ENCODE peak calls at places on chromosomes 6 and 20, in six cellular contexts. U, T, J, E, I and O are unnamed samples. For H3K4me1, the result is how much of the 10 kb centered on the place peaks cover.

GRCh38 chr6:169589699-169590257 is 112.1 kb downstream of the WDR27 start:
- DNase-seq in U (no peak), T (no peak), J (no peak), E (no peak), I (no peak), O (no peak)

GRCh38 chr6:125357515-125358256 is 55.9 kb upstream of the HDDC2 start:
- DNase-seq in U (no peak), T (no peak), J (peak), E (no peak), I (no peak), O (no peak)

GRCh38 chr6:116120430-116120829 is 5.5 kb downstream of the COL10A1 start:
- DNase-seq in U (no peak), T (no peak), J (no peak), E (no peak), I (no peak), O (no peak)

GRCh38 chr6:21785162-21785561 is 191.6 kb downstream of the SOX4 start:
- DNase-seq in U (no peak), T (no peak), J (no peak), E (no peak), I (no peak), O (no peak)

GRCh38 chr20:13819885-13820645 is 35.2 kb downstream of the NDUFAF5 start:
- DNase-seq in U (peak), T (peak), J (peak), E (peak), I (no peak), O (peak)

GRCh38 chr20:17227669-17228623 is 1.1 kb downstream of the PCSK2 start:
- DNase-seq in U (no peak), T (no peak), J (no peak), E (peak), I (no peak), O (peak)

GRCh38 chr6:84967389-84967788 is 203.0 kb upstream of the TBX18 start:
- DNase-seq in U (no peak), T (peak), J (no peak), E (peak), I (no peak), O (peak)

GRCh38 chr20:33672426-33673114 is 1.7 kb downstream of the NECAB3 start:
- DNase-seq in U (no peak), T (no peak), J (no peak), E (no peak), I (no peak), O (no peak)

GRCh38 chr6:36700812-36701211 is 3.2 kb downstream of the RAB44 start:
- DNase-seq in U (no peak), T (no peak), J (no peak), E (no peak), I (peak), O (no peak)

GRCh38 chr6:228881-229651 is 63.2 kb upstream of the DUSP22 start:
- DNase-seq in U (no peak), T (no peak), J (no peak), E (no peak), I (no peak), O (no peak)

GRCh38 chr6:140849441-140849840 is 1283.3 kb upstream of the GJE1 start:
- DNase-seq in U (no peak), T (no peak), J (no peak), E (no peak), I (no peak), O (peak)

GRCh38 chr20:50569864-50570836 is 60.0 kb downstream of the PTPN1 start:
- DNase-seq in U (no peak), T (peak), J (no peak), E (peak), I (no peak), O (peak)

GRCh38 chr20:32010096-32010495 is at the start of gene CCM2L:
- DNase-seq in U (no peak), T (no peak), J (peak), E (no peak), I (no peak), O (no peak)
- H3K27ac ChIP-seq in U (peak), T (no peak), J (peak), E (no peak), I (no peak), O (no peak)

GRCh38 chr6:167839755-167840154 is 13.0 kb downstream of the AFDN start:
- DNase-seq in U (no peak), T (no peak), J (no peak), E (peak), I (no peak), O (no peak)

GRCh38 chr6:167840526-167841179 is 13.9 kb downstream of the AFDN start:
- DNase-seq in U (no peak), T (no peak), J (no peak), E (peak), I (no peak), O (no peak)

GRCh38 chr6:167839343-167839742 is 12.6 kb downstream of the AFDN start:
- DNase-seq in U (no peak), T (no peak), J (no peak), E (no peak), I (no peak), O (no peak)

GRCh38 chr6:167841981-167842380 is 15.3 kb downstream of the AFDN start:
- DNase-seq in U (no peak), T (no peak), J (no peak), E (no peak), I (no peak), O (no peak)

DNA sequence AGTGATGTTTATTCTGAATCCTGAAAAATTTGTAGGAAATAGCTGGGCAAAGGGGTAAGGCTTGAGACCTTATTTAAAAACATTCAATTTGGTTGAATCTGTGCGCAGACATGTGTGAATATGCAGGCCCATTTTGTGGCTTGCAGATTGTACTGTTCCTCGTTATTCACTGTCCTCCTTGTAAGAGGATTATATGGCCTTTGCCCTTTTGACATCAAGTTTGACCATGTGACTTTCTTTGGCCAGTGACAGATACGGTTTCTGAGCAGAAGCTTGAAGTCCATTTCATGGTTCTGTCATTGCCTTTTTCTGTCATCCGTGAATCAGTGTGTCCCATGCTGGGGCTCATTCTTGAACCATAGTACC is 13.4 kb downstream of the AFDN start:
- DNase-seq in U (no peak), T (no peak), J (no peak), E (no peak), I (no peak), O (no peak)
- H3K4me1 ChIP-seq in U (half or more), T (under half), J (under half), E (half or more), I (under half), O (under half)

GRCh38 chr6:131946992-131947955 is 3.9 kb downstream of the CCN2 start:
- DNase-seq in U (no peak), T (no peak), J (no peak), E (no peak), I (no peak), O (peak)

GRCh38 chr6:131949615-131949908 is 1.6 kb downstream of the CCN2 start:
- DNase-seq in U (no peak), T (no peak), J (peak), E (no peak), I (no peak), O (peak)

GRCh38 chr6:131949909-131950766 is 1.0 kb downstream of the CCN2 start:
- DNase-seq in U (peak), T (no peak), J (peak), E (peak), I (peak), O (peak)

GRCh38 chr6:131948221-131948661 is 2.9 kb downstream of the CCN2 start:
- DNase-seq in U (no peak), T (no peak), J (no peak), E (no peak), I (no peak), O (no peak)

GRCh38 chr6:131948692-131949614 is 2.2 kb downstream of the CCN2 start:
- DNase-seq in U (no peak), T (no peak), J (peak), E (no peak), I (peak), O (peak)
- H3K4me3 ChIP-seq in U (peak), T (no peak), J (peak), E (peak), I (peak), O (no peak)

GRCh38 chr6:3361312-3362037 is 95.4 kb downstream of the SLC22A23 start:
- DNase-seq in U (no peak), T (no peak), J (no peak), E (no peak), I (no peak), O (no peak)

GRCh38 chr6:3364391-3364790 is 92.5 kb downstream of the SLC22A23 start:
- DNase-seq in U (peak), T (no peak), J (no peak), E (no peak), I (no peak), O (no peak)

GRCh38 chr6:3359973-3360726 is 96.7 kb downstream of the SLC22A23 start:
- DNase-seq in U (no peak), T (no peak), J (no peak), E (no peak), I (no peak), O (no peak)

GRCh38 chr6:3360727-3361045 is 96.2 kb downstream of the SLC22A23 start:
- DNase-seq in U (no peak), T (no peak), J (no peak), E (no peak), I (no peak), O (no peak)

DNA sequence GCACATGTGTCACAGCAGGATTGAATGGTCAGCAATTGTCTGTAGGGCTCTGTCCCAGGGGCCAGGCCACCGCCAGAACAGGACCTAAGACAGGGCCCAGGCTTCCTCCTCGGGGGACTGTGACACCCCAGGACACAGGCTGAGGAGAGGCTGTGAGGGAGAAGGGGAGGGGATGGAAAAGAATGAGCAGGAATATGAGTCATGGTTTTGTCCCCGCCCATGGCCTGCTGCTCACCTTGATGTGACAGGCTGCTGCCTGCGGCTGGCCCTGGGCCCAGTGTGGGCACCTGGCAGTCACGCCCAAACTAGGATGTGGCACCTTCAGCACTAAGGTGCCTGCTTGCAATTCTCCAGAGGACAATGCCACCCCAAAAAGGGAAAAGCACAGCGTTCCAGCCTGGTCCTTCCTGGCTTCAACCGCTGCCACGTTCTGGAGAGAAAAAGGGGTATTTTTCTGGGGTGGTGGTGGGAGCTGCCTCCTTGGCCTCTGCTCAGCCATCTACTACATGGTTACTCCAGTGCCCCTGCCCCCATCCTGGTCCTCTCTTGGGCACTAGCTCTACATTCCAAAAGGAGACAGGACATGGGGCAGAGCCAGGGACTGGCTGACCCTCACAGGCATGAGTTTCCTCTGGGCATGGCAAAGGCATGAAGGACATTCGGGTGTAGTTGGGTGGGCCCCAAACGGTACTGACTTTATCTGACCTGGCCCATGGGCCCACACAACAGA is 93.4 kb downstream of the SLC22A23 start:
- DNase-seq in U (peak), T (no peak), J (no peak), E (no peak), I (no peak), O (no peak)
- H3K27ac ChIP-seq in U (peak), T (no peak), J (no peak), E (no peak), I (no peak), O (no peak)

GRCh38 chr6:165638530-165638929 is 24.5 kb downstream of the PDE10A start:
- DNase-seq in U (no peak), T (no peak), J (no peak), E (no peak), I (no peak), O (no peak)
- H3K4me1 ChIP-seq in U (under half), T (under half), J (under half), E (under half), I (under half), O (under half)

GRCh38 chr6:32393660-32394420 is 13.1 kb downstream of the BTNL2 start:
- DNase-seq in U (no peak), T (no peak), J (peak), E (no peak), I (no peak), O (peak)
- H3K4me3 ChIP-seq in U (no peak), T (no peak), J (no peak), E (no peak), I (no peak), O (no peak)

GRCh38 chr6:34836008-34836407 is 44.1 kb downstream of the BLTP3A start:
- DNase-seq in U (no peak), T (no peak), J (no peak), E (no peak), I (no peak), O (no peak)
- H3K27ac ChIP-seq in U (no peak), T (no peak), J (no peak), E (no peak), I (no peak), O (no peak)

GRCh38 chr20:38828514-38829295 is 23.2 kb downstream of the PPP1R16B start:
- DNase-seq in U (no peak), T (no peak), J (no peak), E (no peak), I (no peak), O (no peak)

GRCh38 chr20:38825901-38826625 is 20.6 kb downstream of the PPP1R16B start:
- DNase-seq in U (no peak), T (no peak), J (no peak), E (peak), I (no peak), O (peak)

GRCh38 chr20:38827770-38828281 is 22.3 kb downstream of the PPP1R16B start:
- DNase-seq in U (no peak), T (no peak), J (no peak), E (no peak), I (no peak), O (no peak)

GRCh38 chr20:38829296-38829875 is 23.9 kb downstream of the PPP1R16B start:
- DNase-seq in U (no peak), T (no peak), J (no peak), E (no peak), I (no peak), O (no peak)

GRCh38 chr20:38825571-38825900 is 20.0 kb downstream of the PPP1R16B start:
- DNase-seq in U (no peak), T (no peak), J (no peak), E (no peak), I (no peak), O (no peak)
- H3K4me1 ChIP-seq in U (under half), T (under half), J (under half), E (under half), I (under half), O (under half)

DNA sequence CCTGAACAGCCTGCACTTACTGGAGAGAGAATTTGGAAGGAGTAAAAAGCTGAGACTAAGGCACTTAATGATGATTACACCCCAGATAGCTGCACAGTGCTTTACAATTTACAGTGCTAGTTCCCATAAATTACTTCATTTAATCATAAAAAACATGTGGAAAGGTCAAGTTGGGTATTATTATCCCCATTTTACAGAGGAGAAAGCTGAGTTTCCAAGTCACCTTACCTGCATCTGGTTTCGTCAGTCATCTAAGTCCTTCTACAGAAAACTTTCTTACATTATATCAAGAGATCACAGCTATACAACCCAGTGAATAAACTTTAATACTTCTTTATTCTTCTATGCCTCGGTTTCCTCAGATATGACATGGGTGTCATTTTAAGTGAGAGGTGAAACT is 3.3 kb downstream of the PTPRK start:
- DNase-seq in U (no peak), T (no peak), J (no peak), E (no peak), I (no peak), O (no peak)
- H3K4me3 ChIP-seq in U (no peak), T (no peak), J (no peak), E (no peak), I (no peak), O (peak)

DNA sequence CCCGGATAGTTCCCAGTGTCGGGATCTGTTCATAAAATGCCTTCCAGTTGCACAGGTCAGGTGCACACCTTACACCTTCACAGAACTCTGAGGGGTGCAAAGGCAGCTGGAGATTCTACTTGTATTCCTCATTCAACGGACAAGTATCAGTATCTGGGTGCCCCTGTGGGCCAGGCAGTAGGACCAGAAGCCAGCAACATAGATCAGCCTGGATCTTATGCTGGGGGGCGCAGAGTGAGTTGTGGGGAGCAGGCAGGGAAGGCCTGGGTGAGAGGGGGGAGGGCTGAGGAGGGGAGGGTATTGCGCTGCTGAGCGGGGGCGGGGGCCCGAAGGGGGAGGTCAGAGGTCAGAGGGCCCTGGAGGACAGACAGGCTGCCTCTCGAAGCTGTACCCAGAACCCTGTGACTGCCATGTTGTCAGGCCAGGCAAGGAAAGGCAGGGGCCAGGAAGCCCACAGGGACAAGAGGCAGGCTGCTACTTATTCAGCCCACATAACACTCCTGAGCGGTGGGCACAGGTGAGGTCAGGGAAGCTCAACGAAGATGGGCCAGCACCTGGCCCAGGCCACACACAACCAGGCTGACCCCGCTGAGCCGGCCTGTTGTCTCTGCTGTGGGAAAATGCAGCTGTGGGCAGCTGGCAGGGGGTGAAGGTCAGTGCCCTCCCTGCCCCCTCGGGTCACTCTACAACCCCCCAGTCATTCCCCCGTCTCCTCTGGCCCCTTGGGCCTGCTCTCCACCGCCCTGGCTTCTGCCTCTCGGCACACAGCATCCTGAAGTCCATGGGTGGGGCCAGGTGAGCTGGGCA is 1.1 kb downstream of the OPRL1 start:
- DNase-seq in U (no peak), T (no peak), J (no peak), E (no peak), I (no peak), O (no peak)
- H3K27ac ChIP-seq in U (no peak), T (no peak), J (no peak), E (no peak), I (peak), O (no peak)